ENCODE peak calls at places on chromosome 14, in five cellular contexts. One of them, this sample, is unnamed.

GRCh38 chr14:50062438-50063039 is 53.8 kb downstream of the VCPKMT start:
- DNase-seq in colonic mucosa: peak; percentile 78
- DNase-seq in astrocyte: peak; percentile 80
- DNase-seq in lower lobe of right lung: no peak
- DNase-seq in PC-3: peak; percentile 92
- DNase-seq in this sample: peak; percentile 45

GRCh38 chr14:73746540-73747385 is 32.6 kb upstream of the PNMA1 start:
- DNase-seq in lower lobe of right lung: no peak
- DNase-seq in astrocyte: no peak
- DNase-seq in PC-3: no peak
- DNase-seq in colonic mucosa: no peak
- DNase-seq in this sample: no peak

GRCh38 chr14:74517731-74518130 is 24.2 kb downstream of the ISCA2 start:
- DNase-seq in PC-3: no peak
- DNase-seq in astrocyte: no peak
- DNase-seq in lower lobe of right lung: peak; percentile 29
- DNase-seq in colonic mucosa: no peak
- DNase-seq in this sample: peak; percentile 27

GRCh38 chr14:97021571-97022171 is 224.5 kb downstream of the VRK1 start:
- DNase-seq in colonic mucosa: no peak
- DNase-seq in lower lobe of right lung: no peak
- DNase-seq in PC-3: peak; percentile 50
- DNase-seq in astrocyte: no peak
- DNase-seq in this sample: no peak

GRCh38 chr14:91142214-91142668 is 28.4 kb downstream of the DGLUCY start:
- DNase-seq in colonic mucosa: no peak
- DNase-seq in PC-3: no peak
- DNase-seq in astrocyte: no peak
- DNase-seq in lower lobe of right lung: no peak
- DNase-seq in this sample: no peak

GRCh38 chr14:85281921-85282320 is 248.0 kb upstream of the FLRT2 start:
- DNase-seq in colonic mucosa: no peak
- DNase-seq in astrocyte: peak; percentile 7
- DNase-seq in PC-3: no peak
- DNase-seq in lower lobe of right lung: no peak
- DNase-seq in this sample: no peak

GRCh38 chr14:100684154-100684553 is 42.5 kb upstream of the DLK1 start:
- DNase-seq in colonic mucosa: no peak
- DNase-seq in lower lobe of right lung: no peak
- DNase-seq in PC-3: no peak
- DNase-seq in astrocyte: no peak
- DNase-seq in this sample: no peak

GRCh38 chr14:29846339-29847129 is 81.1 kb downstream of the PRKD1 start:
- DNase-seq in astrocyte: no peak
- DNase-seq in PC-3: no peak
- DNase-seq in lower lobe of right lung: no peak
- DNase-seq in colonic mucosa: no peak
- DNase-seq in this sample: no peak

GRCh38 chr14:34426313-34427295 is 35.4 kb downstream of the SPTSSA start:
- DNase-seq in astrocyte: no peak
- DNase-seq in lower lobe of right lung: no peak
- DNase-seq in colonic mucosa: peak; percentile 77
- DNase-seq in PC-3: no peak
- DNase-seq in this sample: no peak

GRCh38 chr14:53183071-53183470 is 29.9 kb upstream of the DDHD1 start:
- DNase-seq in astrocyte: no peak
- DNase-seq in lower lobe of right lung: no peak
- DNase-seq in colonic mucosa: no peak
- DNase-seq in PC-3: no peak
- DNase-seq in this sample: no peak

GRCh38 chr14:103879570-103880333 is 32.4 kb upstream of the PPP1R13B start:
- DNase-seq in PC-3: peak; percentile 74
- DNase-seq in astrocyte: peak; percentile 24
- DNase-seq in lower lobe of right lung: peak; percentile 82
- DNase-seq in colonic mucosa: peak; percentile 91
- DNase-seq in this sample: peak; percentile 92

GRCh38 chr14:67240168-67240932 is 885 bp upstream of the PALS1 start:
- DNase-seq in PC-3: peak; percentile 67
- DNase-seq in astrocyte: no peak
- DNase-seq in lower lobe of right lung: peak; percentile 82
- DNase-seq in colonic mucosa: peak; percentile 84
- DNase-seq in this sample: peak; percentile 86

GRCh38 chr14:83556746-83557460 is 1973.0 kb upstream of the FLRT2 start:
- DNase-seq in colonic mucosa: no peak
- DNase-seq in PC-3: peak; percentile 68
- DNase-seq in lower lobe of right lung: no peak
- DNase-seq in astrocyte: peak; percentile 20
- DNase-seq in this sample: no peak

GRCh38 chr14:91309756-91310280 is 65.3 kb upstream of the GPR68 start:
- DNase-seq in lower lobe of right lung: peak; percentile 30
- DNase-seq in astrocyte: no peak
- DNase-seq in PC-3: no peak
- DNase-seq in colonic mucosa: no peak
- DNase-seq in this sample: no peak

GRCh38 chr14:64942531-64943111 is at the start of gene GPX2:
- DNase-seq in PC-3: peak; percentile 39
- DNase-seq in colonic mucosa: peak; percentile 93
- DNase-seq in lower lobe of right lung: no peak
- DNase-seq in astrocyte: no peak
- DNase-seq in this sample: no peak

GRCh38 chr14:103474893-103475292 is 47.7 kb downstream of the CKB start:
- DNase-seq in colonic mucosa: no peak
- DNase-seq in lower lobe of right lung: no peak
- DNase-seq in PC-3: no peak
- DNase-seq in astrocyte: no peak
- DNase-seq in this sample: no peak

GRCh38 chr14:65588426-65589140 is 176.1 kb downstream of the FUT8 start:
- DNase-seq in astrocyte: peak; percentile 22
- DNase-seq in lower lobe of right lung: no peak
- DNase-seq in colonic mucosa: no peak
- DNase-seq in PC-3: peak; percentile 29
- DNase-seq in this sample: no peak

GRCh38 chr14:72416081-72416849 is 477.6 kb downstream of the DPF3 start:
- DNase-seq in astrocyte: no peak
- DNase-seq in colonic mucosa: no peak
- DNase-seq in lower lobe of right lung: no peak
- DNase-seq in PC-3: no peak
- DNase-seq in this sample: no peak

GRCh38 chr14:76773188-76773885 is 12.1 kb downstream of the VASH1 start:
- DNase-seq in astrocyte: peak; percentile 80
- DNase-seq in lower lobe of right lung: peak; percentile 81
- DNase-seq in colonic mucosa: peak; percentile 26
- DNase-seq in PC-3: peak; percentile 80
- DNase-seq in this sample: peak; percentile 81

GRCh38 chr14:103775506-103775905 is 59.9 kb downstream of the ZFYVE21 start:
- DNase-seq in lower lobe of right lung: no peak
- DNase-seq in astrocyte: no peak
- DNase-seq in colonic mucosa: no peak
- DNase-seq in PC-3: no peak
- DNase-seq in this sample: no peak

GRCh38 chr14:74973003-74973614 is 17.7 kb upstream of the PGF start:
- DNase-seq in lower lobe of right lung: no peak
- DNase-seq in colonic mucosa: no peak
- DNase-seq in PC-3: no peak
- DNase-seq in astrocyte: peak; percentile 35
- DNase-seq in this sample: peak; percentile 71

GRCh38 chr14:94412671-94413638 is 24.6 kb upstream of the SERPINA1 start:
- DNase-seq in astrocyte: no peak
- DNase-seq in colonic mucosa: no peak
- DNase-seq in PC-3: peak; percentile 12
- DNase-seq in lower lobe of right lung: no peak
- DNase-seq in this sample: no peak

GRCh38 chr14:104513641-104514046 is 65.9 kb upstream of the C14orf180 start:
- DNase-seq in PC-3: no peak
- DNase-seq in astrocyte: no peak
- DNase-seq in lower lobe of right lung: no peak
- DNase-seq in colonic mucosa: no peak
- DNase-seq in this sample: no peak

GRCh38 chr14:47833006-47833405 is 157.6 kb upstream of the MDGA2 start:
- DNase-seq in PC-3: no peak
- DNase-seq in lower lobe of right lung: no peak
- DNase-seq in colonic mucosa: no peak
- DNase-seq in astrocyte: no peak
- DNase-seq in this sample: no peak

GRCh38 chr14:36820111-36820709 is 158.6 kb downstream of the PAX9 start:
- DNase-seq in lower lobe of right lung: no peak
- DNase-seq in astrocyte: no peak
- DNase-seq in colonic mucosa: no peak
- DNase-seq in PC-3: peak; percentile 91
- DNase-seq in this sample: no peak

GRCh38 chr14:33342299-33342974 is 403.8 kb downstream of the NPAS3 start:
- DNase-seq in PC-3: peak; percentile 25
- DNase-seq in colonic mucosa: no peak
- DNase-seq in lower lobe of right lung: no peak
- DNase-seq in astrocyte: no peak
- DNase-seq in this sample: no peak

GRCh38 chr14:75648066-75648838 is 12.4 kb downstream of the ERG28 start:
- DNase-seq in lower lobe of right lung: peak; percentile 70
- DNase-seq in astrocyte: peak; percentile 97
- DNase-seq in colonic mucosa: no peak
- DNase-seq in PC-3: peak; percentile 97
- DNase-seq in this sample: peak; percentile 72

GRCh38 chr14:106227793-106228192 is 701.4 kb downstream of the TMEM121 start:
- DNase-seq in lower lobe of right lung: no peak
- DNase-seq in PC-3: no peak
- DNase-seq in colonic mucosa: no peak
- DNase-seq in astrocyte: no peak
- DNase-seq in this sample: no peak
- H3K9me3 ChIP-seq in lower lobe of right lung: no peaks in the 10 kb centered on the region
- H3K9me3 ChIP-seq in PC-3: no peaks in the 10 kb centered on the region
- H3K9me3 ChIP-seq in colonic mucosa: no peaks in the 10 kb centered on the region
- H3K9me3 ChIP-seq in astrocyte: peaks cover 4% of the 10 kb centered on the region
- H3K9me3 ChIP-seq in this sample: no peaks in the 10 kb centered on the region

GRCh38 chr14:99644035-99644587 is 818 bp upstream of the HHIPL1 start:
- DNase-seq in colonic mucosa: no peak
- DNase-seq in PC-3: no peak
- DNase-seq in lower lobe of right lung: no peak
- DNase-seq in astrocyte: no peak
- DNase-seq in this sample: no peak
- H3K4me3 ChIP-seq in colonic mucosa: no peak overlapping the region
- H3K4me3 ChIP-seq in PC-3: no peak overlapping the region
- H3K4me3 ChIP-seq in lower lobe of right lung: no peak overlapping the region
- H3K4me3 ChIP-seq in astrocyte: no peak overlapping the region
- H3K4me3 ChIP-seq in this sample: no peak overlapping the region

GRCh38 chr14:22097072-22097471 is 423.5 kb upstream of the OR4E1 start:
- DNase-seq in astrocyte: no peak
- DNase-seq in PC-3: no peak
- DNase-seq in lower lobe of right lung: no peak
- DNase-seq in colonic mucosa: no peak
- DNase-seq in this sample: no peak

GRCh38 chr14:22097606-22098292 is 424.1 kb upstream of the OR4E1 start:
- DNase-seq in astrocyte: no peak
- DNase-seq in lower lobe of right lung: no peak
- DNase-seq in PC-3: no peak
- DNase-seq in colonic mucosa: no peak
- DNase-seq in this sample: no peak

GRCh38 chr14:22098435-22098834 is 424.8 kb upstream of the OR4E1 start:
- DNase-seq in lower lobe of right lung: no peak
- DNase-seq in colonic mucosa: no peak
- DNase-seq in PC-3: no peak
- DNase-seq in astrocyte: no peak
- DNase-seq in this sample: no peak

GRCh38 chr14:22096511-22096890 is 422.9 kb upstream of the OR4E1 start:
- DNase-seq in astrocyte: no peak
- DNase-seq in lower lobe of right lung: no peak
- DNase-seq in colonic mucosa: no peak
- DNase-seq in PC-3: no peak
- DNase-seq in this sample: no peak

DNA sequence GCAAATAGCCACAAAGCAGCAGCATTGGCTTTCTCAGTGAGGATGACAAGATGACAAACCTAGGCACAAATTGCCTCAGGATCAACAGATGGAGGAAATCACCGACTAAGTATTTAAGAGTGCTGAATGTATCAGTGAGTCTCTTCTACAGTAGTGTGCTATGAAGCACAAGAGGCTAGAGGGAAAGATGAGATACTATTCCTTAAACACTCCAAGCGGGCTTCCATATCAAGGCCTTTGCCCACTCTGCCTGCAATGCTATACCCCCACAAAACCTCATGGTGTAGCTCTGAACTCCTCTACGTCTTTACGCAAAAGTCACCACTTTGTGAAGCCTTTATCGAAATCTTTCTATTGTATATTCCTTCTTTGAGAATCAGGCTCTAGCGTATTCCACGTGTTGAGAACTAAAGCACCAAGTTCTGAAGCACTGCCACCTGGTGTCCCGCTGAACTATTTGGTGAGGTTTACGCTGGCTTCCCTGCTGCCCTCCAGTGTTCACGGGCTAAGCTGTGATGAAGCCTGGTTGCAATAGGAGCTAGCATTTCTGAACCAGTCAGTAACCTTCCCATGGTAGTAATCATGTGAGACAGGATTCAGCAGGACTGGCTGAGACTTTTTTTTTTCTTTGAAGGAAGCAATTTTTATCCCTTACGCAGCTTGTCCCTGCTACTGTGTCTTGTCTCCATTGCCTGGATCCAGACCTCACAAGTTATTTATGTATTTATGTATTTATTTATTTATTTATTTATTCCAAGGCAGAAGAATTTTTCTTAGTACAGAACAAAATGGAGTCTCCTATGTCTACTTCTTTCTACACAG is 426.5 kb upstream of the OR4E1 start:
- DNase-seq in PC-3: peak; percentile 86
- DNase-seq in colonic mucosa: peak; percentile 52
- DNase-seq in astrocyte: peak; percentile 3
- DNase-seq in lower lobe of right lung: no peak
- DNase-seq in this sample: no peak
- H3K4me1 ChIP-seq in PC-3: no peaks in the 10 kb centered on the region
- H3K4me1 ChIP-seq in colonic mucosa: no peaks in the 10 kb centered on the region
- H3K4me1 ChIP-seq in astrocyte: no peaks in the 10 kb centered on the region
- H3K4me1 ChIP-seq in lower lobe of right lung: no peaks in the 10 kb centered on the region
- H3K4me1 ChIP-seq in this sample: no peaks in the 10 kb centered on the region

DNA sequence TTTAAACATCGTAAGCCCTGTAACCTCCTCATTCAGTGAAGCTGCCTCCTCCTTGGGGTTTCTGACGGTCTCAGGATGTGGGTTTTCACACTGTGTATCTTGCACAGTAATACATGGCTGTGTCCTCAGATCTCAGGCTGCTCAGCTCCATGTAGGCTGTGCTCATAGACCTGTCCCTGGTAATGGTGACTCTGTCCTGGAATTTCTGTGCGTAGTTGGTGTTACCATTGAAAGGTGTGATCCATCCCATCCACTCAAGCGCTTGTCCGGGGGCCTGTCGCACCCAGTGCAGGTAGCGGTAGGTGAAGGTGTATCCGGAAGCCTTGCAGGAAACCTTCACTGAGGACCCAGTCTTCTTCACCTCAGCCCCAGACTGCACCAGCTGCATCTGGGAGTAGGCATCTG is 980.5 kb downstream of the TMEM121 start:
- DNase-seq in colonic mucosa: peak; percentile 20
- DNase-seq in astrocyte: no peak
- DNase-seq in PC-3: no peak
- DNase-seq in lower lobe of right lung: no peak
- DNase-seq in this sample: no peak
- H3K9me3 ChIP-seq in colonic mucosa: no peaks in the 10 kb centered on the region
- H3K9me3 ChIP-seq in astrocyte: peaks cover 6% of the 10 kb centered on the region
- H3K9me3 ChIP-seq in PC-3: peaks cover 22% of the 10 kb centered on the region
- H3K9me3 ChIP-seq in lower lobe of right lung: no peaks in the 10 kb centered on the region
- H3K9me3 ChIP-seq in this sample: no peaks in the 10 kb centered on the region

This sample was measured in upper lobe of right lung.